ENCODE peak calls at places on chromosomes 7 and 10, in four cellular contexts. A is tibial nerve, M is transverse colon, F is A549. T is an unnamed sample.

GRCh38 chr10:101394522-101395133 is 40.7 kb downstream of the BTRC start:
- DNase-seq in A (no peak), M (no peak), F (no peak), T (no peak)

GRCh38 chr7:41921453-41921912 is 218.6 kb upstream of the INHBA start:
- DNase-seq in A (peak; percentile 36), M (no peak), F (no peak), T (no peak)

GRCh38 chr7:33604015-33604414 is 301.3 kb upstream of the BMPER start:
- DNase-seq in A (no peak), M (no peak), F (no peak), T (no peak)

GRCh38 chr10:26389533-26389932 is 48.6 kb upstream of the APBB1IP start:
- DNase-seq in A (no peak), M (no peak), F (no peak), T (no peak)

GRCh38 chr10:120978589-120979252 is 127.6 kb downstream of the WDR11 start:
- DNase-seq in A (no peak), M (no peak), F (no peak), T (no peak)

GRCh38 chr7:116630932-116631449 is 41.0 kb upstream of the MET start:
- DNase-seq in A (peak; percentile 25), M (peak; percentile 88), F (peak; percentile 96), T (no peak)

GRCh38 chr10:123381271-123381670 is 227.1 kb downstream of the BUB3 start:
- DNase-seq in A (no peak), M (no peak), F (no peak), T (no peak)

GRCh38 chr10:110842305-110842952 is 29.3 kb upstream of the PDCD4 start:
- DNase-seq in A (no peak), M (peak; percentile 18), F (no peak), T (no peak)

GRCh38 chr7:128266891-128267839 is 26.1 kb downstream of the LEP start:
- DNase-seq in A (peak; percentile 22), M (peak; percentile 43), F (no peak), T (peak; percentile 49)

GRCh38 chr7:152050547-152050971 is 25.1 kb downstream of the GALNT11 start:
- DNase-seq in A (no peak), M (no peak), F (no peak), T (no peak)

GRCh38 chr10:95517536-95518454 is 43.4 kb downstream of the SORBS1 start:
- DNase-seq in A (no peak), M (no peak), F (no peak), T (no peak)

GRCh38 chr7:143960813-143961610 is 6.4 kb downstream of the OR2F1 start:
- DNase-seq in A (no peak), M (peak; percentile 26), F (no peak), T (no peak)

GRCh38 chr10:4829954-4830353 is 3.9 kb downstream of the AKR1E2 start:
- DNase-seq in A (no peak), M (no peak), F (no peak), T (no peak)

GRCh38 chr7:43764039-43764789 is 5.7 kb downstream of the BLVRA start:
- DNase-seq in A (peak; percentile 41), M (peak; percentile 52), F (peak; percentile 42), T (peak; percentile 59)

GRCh38 chr7:93830141-93830925 is 60.2 kb downstream of the TFPI2 start:
- DNase-seq in A (no peak), M (no peak), F (no peak), T (no peak)

GRCh38 chr10:102712843-102713242 is 1.4 kb downstream of the ARL3 start:
- DNase-seq in A (no peak), M (no peak), F (no peak), T (no peak)

GRCh38 chr7:3657201-3657600 is 356.1 kb downstream of the SDK1 start:
- DNase-seq in A (no peak), M (no peak), F (no peak), T (no peak)

GRCh38 chr7:112958775-112959174 is 127.9 kb downstream of the GPR85 start:
- DNase-seq in A (no peak), M (no peak), F (no peak), T (no peak)

GRCh38 chr10:60428387-60428737 is 38.7 kb upstream of the ANK3 start:
- DNase-seq in A (no peak), M (no peak), F (no peak), T (no peak)

GRCh38 chr10:51462076-51462779 is 237.2 kb downstream of the CSTF2T start:
- DNase-seq in A (no peak), M (no peak), F (no peak), T (no peak)

GRCh38 chr7:50479743-50480517 is 29.8 kb upstream of the FIGNL1 start:
- DNase-seq in A (no peak), M (no peak), F (no peak), T (no peak)

DNA sequence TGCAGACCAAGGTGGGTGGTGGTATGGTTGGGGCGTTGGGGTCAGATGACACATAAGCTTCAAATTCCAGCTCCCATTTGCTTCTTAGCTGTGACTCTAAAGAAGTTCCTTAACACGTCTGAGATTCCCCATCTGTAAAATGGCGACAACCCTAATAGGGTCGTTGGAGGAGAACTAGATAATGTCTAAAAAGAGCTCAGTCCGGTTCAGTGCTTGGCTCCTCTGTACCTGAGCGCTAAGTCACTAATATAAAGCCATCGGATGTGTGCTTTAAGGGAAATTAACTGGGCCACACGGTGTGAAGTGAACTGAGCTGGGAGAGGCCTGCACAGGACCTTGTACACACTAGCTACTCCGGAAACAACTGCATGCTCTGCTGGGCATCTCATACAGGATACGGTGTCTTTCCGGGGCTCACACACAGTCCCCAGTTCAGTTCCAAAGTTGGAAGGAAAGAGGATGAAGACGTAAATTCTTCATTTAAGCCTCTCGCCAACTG is 476 bp upstream of the ZFYVE27 start:
- DNase-seq in A (no peak), M (no peak), F (no peak), T (no peak)
- TF ChIP-seq EP300 in A (no peak), M (no peak), F (no peak), T (no peak)

GRCh38 chr10:93485690-93486089 is 3.6 kb upstream of the MYOF start:
- DNase-seq in A (no peak), M (no peak), F (no peak), T (no peak)

GRCh38 chr10:93476756-93477155 is 5.4 kb downstream of the MYOF start:
- DNase-seq in A (no peak), M (no peak), F (no peak), T (no peak)

GRCh38 chr10:93478873-93479272 is 3.3 kb downstream of the MYOF start:
- DNase-seq in A (no peak), M (no peak), F (no peak), T (no peak)

GRCh38 chr10:93481213-93481930 is 762 bp downstream of the MYOF start:
- DNase-seq in A (no peak), M (no peak), F (no peak), T (no peak)

DNA sequence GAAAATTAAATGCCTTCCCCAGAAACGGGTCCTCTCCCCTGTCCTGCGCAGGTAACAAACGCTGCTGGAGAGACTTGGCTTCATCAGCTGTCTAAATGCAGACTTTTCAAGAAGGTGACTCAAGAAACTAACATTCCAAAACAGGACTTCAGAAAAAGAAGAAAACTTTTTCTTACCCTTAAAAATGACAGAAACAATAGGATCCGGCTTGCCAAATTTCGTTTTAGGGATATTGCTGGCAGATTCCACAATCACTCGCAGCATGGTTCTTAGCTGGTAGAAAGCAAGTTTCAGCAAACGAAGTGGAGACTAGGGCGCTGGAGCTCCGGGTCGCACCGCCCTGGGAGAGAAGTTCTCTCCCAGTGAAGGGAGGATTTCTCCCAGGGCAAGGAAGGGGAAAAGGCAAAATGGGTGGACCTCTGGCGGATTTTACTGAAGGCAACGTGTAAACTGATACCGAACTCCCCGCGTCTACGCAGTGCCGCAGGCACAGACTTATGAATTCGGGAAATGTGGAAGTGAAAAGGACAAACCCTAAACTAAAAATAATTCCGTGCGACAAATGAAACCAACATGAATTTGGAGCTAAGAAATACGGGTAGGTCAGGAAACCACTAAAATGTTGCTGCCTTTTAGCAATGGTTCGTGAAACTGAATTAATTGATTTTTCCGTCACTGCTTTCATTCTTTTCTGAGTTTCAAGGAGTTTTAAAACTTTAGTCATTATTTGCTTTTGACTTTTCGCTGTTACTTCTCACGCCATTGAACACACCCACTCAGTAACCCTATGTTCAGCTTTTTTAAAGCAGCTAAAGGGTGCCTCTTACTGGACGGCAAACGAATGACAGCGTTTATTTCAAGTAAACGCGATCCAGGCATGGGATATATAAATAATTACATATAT is at the start of gene MYOF:
- DNase-seq in A (peak; percentile 74), M (peak; percentile 65), F (peak; percentile 91), T (peak; percentile 66)
- TF ChIP-seq POLR2A in A (peak; percentile 70), M (peak; percentile 74), F (peak; percentile 68), T (peak; percentile 48)

GRCh38 chr7:8070451-8071180 is 102.0 kb downstream of the GLCCI1 start:
- DNase-seq in A (no peak), M (no peak), F (no peak), T (no peak)

GRCh38 chr7:8064828-8065227 is 96.2 kb downstream of the GLCCI1 start:
- DNase-seq in A (no peak), M (no peak), F (no peak), T (no peak)

GRCh38 chr7:8063706-8064297 is 95.2 kb downstream of the GLCCI1 start:
- DNase-seq in A (no peak), M (no peak), F (no peak), T (no peak)

GRCh38 chr7:8065356-8065813 is 96.8 kb downstream of the GLCCI1 start:
- DNase-seq in A (no peak), M (no peak), F (no peak), T (no peak)

DNA sequence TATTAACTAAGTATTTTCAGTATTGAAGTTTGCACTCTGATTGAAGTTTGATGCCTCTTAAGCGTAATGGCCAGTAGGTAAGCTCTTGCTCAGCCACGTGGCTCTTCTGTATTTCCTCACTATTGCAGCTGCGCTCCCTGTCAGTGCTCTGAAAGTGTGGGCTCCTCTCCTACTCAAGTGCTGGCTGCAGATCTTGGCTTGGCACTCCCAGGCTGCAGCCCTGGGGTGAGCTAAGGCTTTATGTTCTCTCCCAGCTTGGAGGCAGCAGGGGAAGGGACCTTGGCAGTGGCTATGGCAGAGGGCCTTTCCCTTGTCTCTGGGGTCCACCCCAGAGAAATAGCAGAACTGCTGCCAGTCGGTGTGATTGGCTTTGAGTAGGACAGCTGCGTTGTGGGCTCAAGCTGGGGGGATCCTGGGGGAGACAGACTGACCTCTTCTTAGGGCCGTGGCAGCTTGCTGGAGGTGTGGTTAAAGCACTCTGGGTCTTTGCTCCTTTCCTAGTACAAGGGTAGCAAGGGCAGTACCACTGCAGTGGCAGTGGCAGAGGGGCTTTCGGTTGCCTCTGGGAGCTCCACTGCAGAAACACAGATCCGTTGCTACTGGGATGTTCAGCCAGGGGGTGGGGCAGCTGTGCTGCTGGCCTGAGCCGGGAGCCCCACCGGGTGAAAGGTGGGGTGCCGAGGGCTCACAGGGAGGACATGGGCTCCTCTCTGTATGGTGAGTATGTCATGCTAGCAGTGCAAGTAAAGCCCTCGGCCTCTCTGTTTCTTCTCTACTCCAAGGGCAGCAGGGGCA is 100.5 kb downstream of the GLCCI1 start:
- DNase-seq in A (no peak), M (no peak), F (no peak), T (no peak)
- TF ChIP-seq EP300 in A (no peak), M (no peak), F (no peak), T (no peak)

GRCh38 chr10:21533577-21534475 is at the start of gene MLLT10:
- DNase-seq in A (peak; percentile 84), M (peak; percentile 94), F (peak; percentile 96), T (peak; percentile 98)
- TF ChIP-seq POLR2A in A (peak; percentile 86), M (peak; percentile 77), F (peak; percentile 66), T (peak; percentile 87)

GRCh38 chr7:18846765-18847215 is 270.6 kb downstream of the TWIST1 start:
- DNase-seq in A (no peak), M (no peak), F (no peak), T (no peak)
- TF ChIP-seq EP300 in A (no peak), M (no peak), F (no peak), T (no peak)

T was measured in ovary.